ENCODE peak calls at places on chromosomes 13 and 19, in five cellular contexts. V is WERI-Rb-1, B is fibroblast of lung, H is heart right ventricle, A is choroid plexus epithelial cell. E is an unnamed sample.

GRCh38 chr13:30792257-30793000 is 57.1 kb downstream of the ALOX5AP start:
- DNase-seq in V (peak), B (peak), H (peak), A (peak), E (no peak)

GRCh38 chr19:12721656-12722565 is 1.8 kb downstream of the TNPO2 start:
- DNase-seq in V (peak), B (peak), H (peak), A (peak), E (no peak)

GRCh38 chr13:44801990-44802389 is 187.3 kb downstream of the NUFIP1 start:
- DNase-seq in V (no peak), B (peak), H (no peak), A (peak), E (no peak)

GRCh38 chr19:18273566-18274302 is 518 bp downstream of the IQCN start:
- DNase-seq in V (no peak), B (no peak), H (no peak), A (no peak), E (no peak)

GRCh38 chr19:34766386-34766785 is 6.6 kb downstream of the ZNF599 start:
- DNase-seq in V (no peak), B (no peak), H (no peak), A (peak), E (no peak)

GRCh38 chr13:108609353-108609752 is 20.1 kb upstream of the MYO16 start:
- DNase-seq in V (no peak), B (peak), H (no peak), A (peak), E (no peak)

GRCh38 chr13:30766957-30767603 is 31.7 kb downstream of the ALOX5AP start:
- DNase-seq in V (no peak), B (no peak), H (no peak), A (no peak), E (no peak)

GRCh38 chr19:33671211-33671610 is 49.5 kb downstream of the CHST8 start:
- DNase-seq in V (no peak), B (no peak), H (no peak), A (no peak), E (no peak)

GRCh38 chr13:39892731-39893293 is 237.3 kb downstream of the COG6 start:
- DNase-seq in V (no peak), B (no peak), H (peak), A (peak), E (no peak)

GRCh38 chr19:18415177-18415867 is 3.9 kb upstream of the SSBP4 start:
- DNase-seq in V (no peak), B (peak), H (peak), A (peak), E (no peak)

GRCh38 chr19:13627531-13627930 is 121.3 kb upstream of the CACNA1A start:
- DNase-seq in V (no peak), B (no peak), H (no peak), A (no peak), E (no peak)

GRCh38 chr19:7408251-7408650 is 59.5 kb downstream of the ARHGEF18 start:
- DNase-seq in V (no peak), B (no peak), H (no peak), A (no peak), E (no peak)

GRCh38 chr19:58407658-58408151 is 744 bp upstream of the ZNF584 start:
- DNase-seq in V (no peak), B (no peak), H (no peak), A (peak), E (no peak)

GRCh38 chr13:108797354-108797753 is 167.9 kb downstream of the MYO16 start:
- DNase-seq in V (no peak), B (no peak), H (no peak), A (no peak), E (no peak)

GRCh38 chr19:45598267-45599011 is 3.6 kb downstream of the GPR4 start:
- DNase-seq in V (no peak), B (no peak), H (no peak), A (peak), E (no peak)

GRCh38 chr13:59477011-59477410 is 686.7 kb downstream of the DIAPH3 start:
- DNase-seq in V (peak), B (no peak), H (no peak), A (peak), E (no peak)

GRCh38 chr19:55368106-55368505 is 2.2 kb downstream of the IL11 start:
- DNase-seq in V (no peak), B (no peak), H (no peak), A (no peak), E (no peak)

GRCh38 chr19:13986348-13986904 is 19.7 kb downstream of the RFX1 start:
- DNase-seq in V (no peak), B (peak), H (peak), A (peak), E (peak)

GRCh38 chr19:57807541-57807940 is 7.2 kb downstream of the ZNF552 start:
- DNase-seq in V (no peak), B (no peak), H (no peak), A (peak), E (no peak)

GRCh38 chr13:111916201-111916600 is 150.7 kb upstream of the SOX1 start:
- DNase-seq in V (no peak), B (no peak), H (no peak), A (no peak), E (no peak)

GRCh38 chr19:33245948-33246728 is 20.5 kb upstream of the SLC7A10 start:
- DNase-seq in V (no peak), B (peak), H (peak), A (peak), E (no peak)

GRCh38 chr13:73215807-73216206 is 157.0 kb downstream of the KLF5 start:
- DNase-seq in V (no peak), B (no peak), H (no peak), A (peak), E (no peak)

GRCh38 chr19:31402529-31402928 is 53.3 kb upstream of the TSHZ3 start:
- DNase-seq in V (no peak), B (no peak), H (no peak), A (no peak), E (no peak)

GRCh38 chr19:30208661-30209060 is 163.5 kb upstream of the ZNF536 start:
- DNase-seq in V (no peak), B (no peak), H (no peak), A (no peak), E (no peak)

GRCh38 chr19:18718015-18718526 is 34.6 kb downstream of the CRTC1 start:
- DNase-seq in V (no peak), B (no peak), H (no peak), A (no peak), E (no peak)

GRCh38 chr13:103884139-103884723 is 818.0 kb upstream of the SLC10A2 start:
- DNase-seq in V (no peak), B (no peak), H (no peak), A (no peak), E (no peak)

GRCh38 chr13:49450105-49450819 is 6.2 kb downstream of the SETDB2 start:
- DNase-seq in V (no peak), B (no peak), H (no peak), A (no peak), E (no peak)

GRCh38 chr19:51733742-51734522 is 10.1 kb upstream of the HAS1 start:
- DNase-seq in V (no peak), B (no peak), H (no peak), A (no peak), E (no peak)

GRCh38 chr19:17775991-17776803 is 18.7 kb upstream of the B3GNT3 start:
- DNase-seq in V (no peak), B (peak), H (no peak), A (peak), E (no peak)

DNA sequence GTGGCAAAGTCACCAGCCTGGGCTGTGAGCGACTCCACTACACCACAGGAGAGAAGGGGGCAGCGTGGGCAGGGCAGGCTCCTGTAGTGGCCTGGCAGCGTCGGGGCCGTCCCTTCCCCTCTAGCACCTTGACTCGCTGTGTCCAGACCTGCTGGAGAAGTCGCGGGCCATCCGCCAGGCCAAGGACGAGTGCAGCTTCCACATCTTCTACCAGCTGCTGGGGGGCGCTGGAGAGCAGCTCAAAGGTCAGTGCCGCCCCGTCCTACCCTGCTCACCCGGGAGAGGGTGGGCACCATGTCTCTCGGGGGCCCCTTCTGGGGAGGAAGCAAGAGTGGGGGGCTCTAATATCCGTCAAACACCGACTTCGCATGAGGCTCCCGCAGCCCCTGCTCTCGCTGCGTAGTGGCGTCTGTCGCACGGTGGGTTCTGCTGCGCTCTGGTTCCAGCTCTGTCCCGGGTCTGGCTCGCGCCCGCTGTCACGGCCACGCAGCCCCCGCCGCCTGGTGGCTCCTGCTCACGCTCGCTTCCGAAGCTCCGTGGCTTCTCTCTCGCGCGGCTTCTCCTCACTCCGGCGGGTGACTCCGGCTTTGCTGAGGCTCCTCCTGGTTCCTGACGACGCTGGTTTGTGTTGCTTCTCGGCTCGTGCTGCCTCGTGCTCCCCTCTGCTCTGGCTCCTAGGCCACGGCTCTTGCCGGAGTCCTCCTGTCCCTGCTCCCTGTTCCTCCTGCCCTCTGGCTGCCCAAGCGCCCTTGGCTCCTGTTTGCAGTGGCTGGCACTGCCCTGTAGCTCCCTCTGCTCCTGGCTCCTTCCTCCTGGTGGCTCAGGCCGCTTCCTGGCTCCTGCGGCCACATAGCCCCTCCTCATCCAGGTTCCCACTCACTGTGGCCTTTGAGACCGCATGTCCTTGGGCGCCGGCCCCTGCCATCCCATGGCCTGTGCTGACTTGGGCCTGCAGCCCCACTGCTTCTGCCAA is 27.2 kb downstream of the MYH14 start:
- DNase-seq in V (no peak), B (no peak), H (peak), A (no peak), E (no peak)
- H3K4me3 ChIP-seq in V (no peak), B (no peak), H (no peak), A (no peak), E (no peak)

GRCh38 chr19:1245468-1245867 is 2.9 kb upstream of the MIDN start:
- DNase-seq in V (no peak), B (no peak), H (no peak), A (no peak), E (no peak)

GRCh38 chr19:1247747-1248453 is 483 bp upstream of the MIDN start:
- DNase-seq in V (peak), B (peak), H (peak), A (peak), E (no peak)

GRCh38 chr19:1243768-1244692 is 2.5 kb downstream of the ATP5F1D start:
- DNase-seq in V (peak), B (peak), H (peak), A (peak), E (no peak)

GRCh38 chr19:1245884-1246816 is 2.2 kb upstream of the MIDN start:
- DNase-seq in V (peak), B (no peak), H (peak), A (no peak), E (no peak)

GRCh38 chr19:1244693-1245451 is 3.3 kb downstream of the ATP5F1D start:
- DNase-seq in V (peak), B (no peak), H (peak), A (no peak), E (no peak)
- H3K4me3 ChIP-seq in V (no peak), B (no peak), H (no peak), A (no peak), E (no peak)

DNA sequence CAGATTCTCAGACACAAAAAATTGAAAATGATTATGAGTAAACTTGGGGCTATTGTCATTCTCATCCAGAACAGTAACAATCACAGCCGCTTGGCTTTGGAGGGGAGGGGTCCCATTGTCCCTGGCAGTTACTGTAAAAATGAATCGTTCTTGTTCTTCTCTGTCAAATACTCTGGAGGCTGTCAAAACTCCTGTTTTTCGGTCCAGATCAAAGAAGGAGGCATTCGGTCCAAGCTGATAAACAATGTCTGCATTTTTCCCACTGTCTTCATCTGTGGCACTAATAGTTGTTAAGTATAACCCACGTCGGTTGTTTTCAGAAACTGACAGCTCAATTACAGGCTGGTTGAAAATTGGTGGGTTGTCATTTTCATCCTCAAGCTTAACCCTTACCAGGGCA is 3.5 kb downstream of the PCDH9 start:
- DNase-seq in V (no peak), B (no peak), H (no peak), A (no peak), E (no peak)
- H3K4me3 ChIP-seq in V (no peak), B (no peak), H (no peak), A (peak), E (no peak)

DNA sequence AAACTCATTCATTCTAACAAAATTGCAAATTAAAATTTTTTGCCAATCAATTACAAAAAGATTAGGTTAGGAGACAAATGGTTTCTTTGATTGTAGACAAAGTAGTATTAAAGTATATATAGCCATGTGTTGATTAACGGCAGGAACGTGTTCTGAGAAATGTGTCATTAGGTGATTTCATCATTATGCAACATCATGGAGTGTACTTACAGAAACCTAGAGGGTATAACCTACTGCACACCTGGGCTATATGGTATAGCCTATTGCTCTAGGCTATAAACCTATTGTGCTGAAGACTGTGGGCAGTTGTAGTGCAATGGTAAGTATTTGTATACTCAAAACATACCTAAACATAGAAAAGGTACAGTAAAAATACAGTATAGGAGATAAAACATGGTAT is 906.8 kb upstream of the SPRY2 start:
- DNase-seq in V (no peak), B (no peak), H (no peak), A (no peak), E (no peak)
- H3K4me3 ChIP-seq in V (no peak), B (no peak), H (no peak), A (no peak), E (no peak)

GRCh38 chr13:48412881-48413351 is at the start of gene LPAR6:
- DNase-seq in V (no peak), B (peak), H (no peak), A (peak), E (no peak)
- H3K4me3 ChIP-seq in V (no peak), B (peak), H (peak), A (peak), E (peak)

DNA sequence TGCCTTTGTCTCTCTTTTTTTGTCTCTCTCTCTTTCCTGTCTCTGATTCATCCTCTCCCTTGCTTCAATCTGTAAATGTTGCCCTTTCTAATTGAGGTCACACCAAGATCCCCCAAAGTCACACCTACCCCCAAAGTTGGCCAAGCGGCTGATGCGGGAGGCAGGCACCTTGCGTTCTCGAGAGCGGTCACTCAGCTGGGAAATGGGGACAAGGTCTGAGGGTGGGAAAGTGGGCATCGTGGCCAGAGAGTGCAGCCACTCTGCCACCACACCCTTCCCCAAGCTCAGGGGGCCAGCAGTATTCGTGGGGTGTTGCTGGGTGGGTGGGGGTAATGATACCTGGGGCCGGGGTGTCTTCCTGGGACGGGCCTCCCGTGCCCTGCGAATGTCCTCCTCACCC is 2.7 kb downstream of the COQ8B start:
- DNase-seq in V (no peak), B (no peak), H (no peak), A (no peak), E (no peak)
- H3K4me3 ChIP-seq in V (no peak), B (no peak), H (no peak), A (no peak), E (no peak)